ENCODE peak calls at places on chromosomes 1 and 21, in six cellular contexts. One of them, this sample, is unnamed.

GRCh38 chr21:38954450-38955059 is 148.8 kb downstream of the ETS2 start:
- DNase-seq in A549: no peak
- DNase-seq in HCT116: no peak
- DNase-seq in K562: no peak
- DNase-seq in H1: no peak
- DNase-seq in HepG2: no peak
- DNase-seq in this sample: no peak

GRCh38 chr21:35563885-35564451 is 496.4 kb downstream of the SETD4 start:
- DNase-seq in A549: no peak
- DNase-seq in HCT116: no peak
- DNase-seq in K562: no peak
- DNase-seq in H1: no peak
- DNase-seq in HepG2: no peak
- DNase-seq in this sample: peak; percentile 91

GRCh38 chr1:165678509-165678908 is 19.9 kb downstream of the ALDH9A1 start:
- DNase-seq in A549: no peak
- DNase-seq in HCT116: no peak
- DNase-seq in K562: no peak
- DNase-seq in H1: no peak
- DNase-seq in HepG2: no peak
- DNase-seq in this sample: no peak

GRCh38 chr1:205451759-205452164 is 4.1 kb downstream of the BLACAT1 start:
- DNase-seq in A549: no peak
- DNase-seq in HCT116: no peak
- DNase-seq in K562: peak; percentile 46
- DNase-seq in H1: no peak
- DNase-seq in HepG2: no peak
- DNase-seq in this sample: no peak

GRCh38 chr1:222521299-222522104 is 26.4 kb downstream of the HHIPL2 start:
- DNase-seq in A549: peak; percentile 53
- DNase-seq in HCT116: no peak
- DNase-seq in K562: peak; percentile 24
- DNase-seq in H1: no peak
- DNase-seq in HepG2: peak; percentile 33
- DNase-seq in this sample: peak; percentile 44

GRCh38 chr1:9033363-9033762 is 7.1 kb upstream of the SLC2A7 start:
- DNase-seq in A549: no peak
- DNase-seq in HCT116: no peak
- DNase-seq in K562: no peak
- DNase-seq in H1: no peak
- DNase-seq in HepG2: no peak
- DNase-seq in this sample: no peak

GRCh38 chr1:175742790-175743459 is 470 bp downstream of the TNR start:
- DNase-seq in A549: peak; percentile 11
- DNase-seq in HCT116: no peak
- DNase-seq in K562: peak; percentile 19
- DNase-seq in H1: no peak
- DNase-seq in HepG2: peak; percentile 26
- DNase-seq in this sample: peak; percentile 16

GRCh38 chr21:39452207-39452964 is 616 bp downstream of the SH3BGR start:
- DNase-seq in A549: peak; percentile 9
- DNase-seq in HCT116: no peak
- DNase-seq in K562: no peak
- DNase-seq in H1: no peak
- DNase-seq in HepG2: peak; percentile 3
- DNase-seq in this sample: peak; percentile 83

GRCh38 chr21:37237764-37238163 is 29.4 kb downstream of the VPS26C start:
- DNase-seq in A549: no peak
- DNase-seq in HCT116: no peak
- DNase-seq in K562: no peak
- DNase-seq in H1: no peak
- DNase-seq in HepG2: no peak
- DNase-seq in this sample: no peak

GRCh38 chr21:38645282-38645681 is 147.0 kb upstream of the ERG start:
- DNase-seq in A549: no peak
- DNase-seq in HCT116: no peak
- DNase-seq in K562: no peak
- DNase-seq in H1: no peak
- DNase-seq in HepG2: no peak
- DNase-seq in this sample: peak; percentile 82

GRCh38 chr1:96660503-96660902 is 61.1 kb upstream of the PTBP2 start:
- DNase-seq in A549: no peak
- DNase-seq in HCT116: no peak
- DNase-seq in K562: no peak
- DNase-seq in H1: no peak
- DNase-seq in HepG2: no peak
- DNase-seq in this sample: peak; percentile 82

GRCh38 chr1:203056516-203056915 is 29.3 kb downstream of the MYOG start:
- DNase-seq in A549: no peak
- DNase-seq in HCT116: no peak
- DNase-seq in K562: no peak
- DNase-seq in H1: no peak
- DNase-seq in HepG2: no peak
- DNase-seq in this sample: no peak

GRCh38 chr1:26164036-26164927 is 4.5 kb downstream of the C1orf232 start:
- DNase-seq in A549: peak; percentile 25
- DNase-seq in HCT116: no peak
- DNase-seq in K562: peak; percentile 81
- DNase-seq in H1: no peak
- DNase-seq in HepG2: no peak
- DNase-seq in this sample: no peak

GRCh38 chr1:8671313-8671917 is 146.0 kb downstream of the RERE start:
- DNase-seq in A549: peak; percentile 61
- DNase-seq in HCT116: peak; percentile 22
- DNase-seq in K562: peak; percentile 75
- DNase-seq in H1: no peak
- DNase-seq in HepG2: peak; percentile 61
- DNase-seq in this sample: peak; percentile 84

GRCh38 chr1:168470821-168471473 is 72.8 kb downstream of the XCL2 start:
- DNase-seq in A549: peak; percentile 54
- DNase-seq in HCT116: peak; percentile 77
- DNase-seq in K562: peak; percentile 23
- DNase-seq in H1: no peak
- DNase-seq in HepG2: peak; percentile 56
- DNase-seq in this sample: peak; percentile 88

GRCh38 chr1:24555591-24556413 is at the start of gene NCMAP:
- DNase-seq in A549: no peak
- DNase-seq in HCT116: peak; percentile 10
- DNase-seq in K562: no peak
- DNase-seq in H1: no peak
- DNase-seq in HepG2: peak; percentile 26
- DNase-seq in this sample: no peak

GRCh38 chr1:201714542-201715276 is 114.2 kb upstream of the IPO9 start:
- DNase-seq in A549: peak; percentile 97
- DNase-seq in HCT116: peak; percentile 97
- DNase-seq in K562: peak; percentile 76
- DNase-seq in H1: peak; percentile 43
- DNase-seq in HepG2: no peak
- DNase-seq in this sample: peak; percentile 100

GRCh38 chr1:167083066-167083682 is 7.0 kb downstream of the GPA33 start:
- DNase-seq in A549: no peak
- DNase-seq in HCT116: no peak
- DNase-seq in K562: no peak
- DNase-seq in H1: no peak
- DNase-seq in HepG2: no peak
- DNase-seq in this sample: no peak

GRCh38 chr1:233819042-233819441 is 85.4 kb upstream of the SLC35F3 start:
- DNase-seq in A549: no peak
- DNase-seq in HCT116: no peak
- DNase-seq in K562: no peak
- DNase-seq in H1: no peak
- DNase-seq in HepG2: no peak
- DNase-seq in this sample: no peak

GRCh38 chr21:38533887-38534286 is 35.6 kb upstream of the ERG start:
- DNase-seq in A549: no peak
- DNase-seq in HCT116: no peak
- DNase-seq in K562: no peak
- DNase-seq in H1: no peak
- DNase-seq in HepG2: no peak
- DNase-seq in this sample: no peak

GRCh38 chr1:1223321-1223720 is 8.5 kb downstream of the SDF4 start:
- DNase-seq in A549: no peak
- DNase-seq in HCT116: no peak
- DNase-seq in K562: no peak
- DNase-seq in H1: no peak
- DNase-seq in HepG2: no peak
- DNase-seq in this sample: no peak

DNA sequence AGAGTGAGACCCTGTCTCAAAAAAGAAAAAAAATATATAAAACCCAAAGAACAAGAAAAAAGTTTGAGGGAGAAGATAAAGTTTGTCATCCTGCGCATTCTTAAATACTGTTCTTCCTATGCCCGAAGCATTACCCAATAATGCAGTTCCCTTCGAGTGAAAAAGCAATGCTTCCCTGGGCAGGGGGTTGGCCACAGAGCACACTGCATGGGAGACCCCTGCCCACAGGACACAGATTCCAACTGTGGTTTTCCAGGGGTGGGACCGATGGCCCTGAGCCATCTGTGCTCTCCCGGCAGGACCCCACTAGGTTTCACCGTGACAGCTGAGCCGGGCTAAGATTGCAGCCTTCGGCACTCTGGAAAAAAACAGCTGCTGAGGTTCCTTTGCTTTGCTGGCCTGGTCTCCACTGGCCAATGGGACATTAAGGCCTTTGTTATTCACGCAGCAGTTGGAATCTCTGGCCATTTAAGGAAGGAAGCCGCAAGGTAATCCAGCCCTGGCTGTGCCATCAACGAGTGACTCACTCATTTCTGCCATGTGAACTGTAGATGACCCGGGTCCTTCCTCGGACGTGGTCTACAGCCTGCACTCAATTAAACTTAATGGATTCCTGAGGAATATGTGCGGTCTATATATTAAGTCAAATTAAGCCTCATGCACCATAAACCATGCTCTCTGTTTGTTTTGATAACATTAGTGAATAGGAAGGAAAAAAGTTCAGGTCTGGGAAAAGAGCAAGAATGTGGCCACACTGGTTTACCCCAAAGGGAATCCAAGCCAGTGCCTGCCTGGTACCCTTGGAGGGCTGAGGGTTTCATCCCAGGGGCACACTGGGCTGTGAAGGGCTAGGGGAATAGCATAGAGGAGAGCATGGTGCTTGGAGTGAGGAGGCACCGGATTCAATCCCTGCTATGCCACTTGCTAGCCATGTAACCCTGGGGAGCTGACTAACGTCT is 163.2 kb downstream of the ZBTB18 start:
- DNase-seq in A549: peak; percentile 86
- DNase-seq in HCT116: peak; percentile 79
- DNase-seq in K562: no peak
- DNase-seq in H1: peak; percentile 36
- DNase-seq in HepG2: peak; percentile 26
- DNase-seq in this sample: peak; percentile 98
- TF ChIP-seq CEBPB in A549: no peak
- TF ChIP-seq CEBPB in HCT116: no peak
- TF ChIP-seq CEBPB in K562: no peak
- TF ChIP-seq CEBPB in H1: no peak
- TF ChIP-seq CEBPB in HepG2: no peak
- TF ChIP-seq CEBPB in this sample: peak; percentile 11

DNA sequence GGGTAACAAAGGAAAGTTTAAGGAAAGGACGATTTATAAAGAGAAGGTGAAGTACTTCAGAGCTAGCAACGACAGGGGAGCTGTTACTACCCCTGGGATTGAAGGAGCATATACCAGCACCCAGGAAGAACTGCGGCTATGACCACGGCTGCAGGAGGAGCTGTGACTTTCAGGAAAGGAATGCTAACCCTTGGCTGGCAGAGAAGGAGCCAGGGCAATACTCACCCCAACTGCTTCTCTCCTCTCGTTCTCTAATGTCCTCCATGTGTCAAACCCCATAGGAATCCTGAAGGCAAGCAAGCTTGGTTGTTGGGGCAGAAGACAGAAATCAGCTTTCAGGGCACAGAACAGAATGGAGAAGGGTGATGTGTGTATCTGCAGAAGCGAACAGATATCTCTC is 120.5 kb downstream of the TMEM53 start:
- DNase-seq in A549: peak; percentile 39
- DNase-seq in HCT116: peak; percentile 36
- DNase-seq in K562: no peak
- DNase-seq in H1: no peak
- DNase-seq in HepG2: no peak
- DNase-seq in this sample: peak; percentile 10
- TF ChIP-seq CEBPB in A549: no peak
- TF ChIP-seq CEBPB in HCT116: no peak
- TF ChIP-seq CEBPB in K562: no peak
- TF ChIP-seq CEBPB in H1: no peak
- TF ChIP-seq CEBPB in HepG2: no peak
- TF ChIP-seq CEBPB in this sample: no peak

DNA sequence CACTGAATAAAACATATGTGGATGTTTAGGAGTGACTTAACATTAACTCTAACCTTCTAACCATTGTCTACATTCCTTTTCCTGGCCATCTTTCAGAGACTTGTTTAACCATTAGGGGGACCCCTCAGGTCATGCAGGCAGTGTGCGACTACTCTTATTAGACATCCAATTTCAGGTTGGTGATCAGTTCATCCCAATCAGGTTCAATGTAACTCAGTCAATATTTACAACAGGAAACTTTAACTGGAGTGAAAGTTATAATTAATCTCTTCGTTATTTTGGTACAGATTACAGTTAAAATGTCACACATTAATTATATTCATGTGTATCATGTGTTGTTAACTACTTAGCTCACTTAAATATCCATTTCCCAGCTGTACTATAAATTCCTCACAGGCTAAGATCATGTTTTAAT is 68.8 kb upstream of the RGS1 start:
- DNase-seq in A549: peak; percentile 34
- DNase-seq in HCT116: peak; percentile 23
- DNase-seq in K562: peak; percentile 9
- DNase-seq in H1: no peak
- DNase-seq in HepG2: peak; percentile 33
- DNase-seq in this sample: peak; percentile 43
- TF ChIP-seq CEBPB in A549: no peak
- TF ChIP-seq CEBPB in HCT116: no peak
- TF ChIP-seq CEBPB in K562: no peak
- TF ChIP-seq CEBPB in H1: no peak
- TF ChIP-seq CEBPB in HepG2: no peak
- TF ChIP-seq CEBPB in this sample: no peak

GRCh38 chr1:40397258-40397657 is 23.7 kb downstream of the SMAP2 start:
- DNase-seq in A549: no peak
- DNase-seq in HCT116: no peak
- DNase-seq in K562: no peak
- DNase-seq in H1: no peak
- DNase-seq in HepG2: no peak
- DNase-seq in this sample: no peak
- TF ChIP-seq CEBPB in A549: no peak
- TF ChIP-seq CEBPB in HCT116: no peak
- TF ChIP-seq CEBPB in K562: no peak
- TF ChIP-seq CEBPB in H1: no peak
- TF ChIP-seq CEBPB in HepG2: no peak
- TF ChIP-seq CEBPB in this sample: no peak

DNA sequence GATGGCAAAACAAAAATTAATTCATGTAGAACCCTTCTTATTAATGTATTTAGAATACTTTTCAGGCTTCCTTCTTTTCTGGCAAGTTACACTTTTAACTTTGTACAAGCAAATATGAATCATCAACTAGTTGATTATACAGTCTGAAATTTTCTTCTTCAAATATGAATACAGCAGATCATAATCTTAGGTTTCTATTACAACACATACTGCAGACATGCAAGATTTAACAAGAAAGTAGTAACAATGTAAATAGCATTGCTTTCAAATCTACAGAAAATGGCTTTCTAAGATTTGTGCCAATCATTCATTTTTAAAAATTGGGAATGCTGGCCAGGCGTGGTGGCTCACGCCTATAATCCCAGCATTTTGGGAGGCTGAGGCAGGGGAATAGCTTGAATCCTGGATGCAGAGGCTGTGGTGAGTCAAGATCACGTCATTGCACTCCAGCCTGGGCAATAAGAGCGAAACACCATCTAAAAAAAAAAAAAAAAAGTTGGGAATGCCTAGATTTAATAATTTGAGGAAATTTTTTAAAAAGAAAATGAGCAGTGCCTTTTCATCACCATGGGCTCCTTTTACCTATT is 68.4 kb upstream of the DPYD start:
- DNase-seq in A549: peak; percentile 12
- DNase-seq in HCT116: no peak
- DNase-seq in K562: no peak
- DNase-seq in H1: no peak
- DNase-seq in HepG2: no peak
- DNase-seq in this sample: peak; percentile 73
- TF ChIP-seq CEBPB in A549: no peak
- TF ChIP-seq CEBPB in HCT116: no peak
- TF ChIP-seq CEBPB in K562: no peak
- TF ChIP-seq CEBPB in H1: no peak
- TF ChIP-seq CEBPB in HepG2: no peak
- TF ChIP-seq CEBPB in this sample: peak; percentile 44

This sample was measured in IMR-90.